ENCODE peak calls at places on chromosomes 7 and 10, in ten cellular contexts. C is osteoblast; A is uterus; R is H7; B is GM23338; I is effector memory CD4-positive, alpha-beta T cell; E is left ventricle myocardium inferior; F is PC-3; O is thyroid gland; Z is endodermal cell. D is an unnamed sample.

GRCh38 chr7:19520392-19520791 is 188.4 kb downstream of the POLR1F start:
- DNase-seq in A (no peak), F (no peak), Z (no peak), R (no peak), B (no peak), C (no peak), E (no peak), I (no peak), O (no peak), D (no peak)

GRCh38 chr10:68105820-68106219 is 3.5 kb upstream of the MYPN start:
- DNase-seq in O (no peak), I (no peak), E (no peak), Z (no peak), A (no peak), R (no peak), C (peak), F (peak), B (no peak), D (no peak)

GRCh38 chr7:105876964-105877601 is 684 bp upstream of the ATXN7L1 start:
- DNase-seq in Z (peak), C (peak), F (peak), B (peak), O (peak), A (peak), I (no peak), E (peak), R (peak), D (peak)

GRCh38 chr7:139340037-139340807 is 915 bp upstream of the FMC1 start:
- DNase-seq in O (peak), E (peak), F (peak), Z (peak), I (peak), B (peak), C (peak), R (peak), A (peak), D (peak)

GRCh38 chr7:919924-920341 is 34.5 kb downstream of the ADAP1 start:
- DNase-seq in Z (no peak), A (peak), F (no peak), C (no peak), B (no peak), I (no peak), O (peak), R (no peak), E (peak), D (peak)

GRCh38 chr10:29703276-29703675 is 68.5 kb upstream of the SVIL start:
- DNase-seq in R (peak), C (peak), A (no peak), F (no peak), Z (no peak), O (peak), I (no peak), B (no peak), E (no peak), D (no peak)

GRCh38 chr10:517872-518475 is 171.5 kb downstream of the DIP2C start:
- DNase-seq in Z (no peak), R (peak), O (no peak), B (no peak), C (no peak), I (no peak), A (peak), F (no peak), E (no peak), D (no peak)

GRCh38 chr7:108454317-108454673 is 1.9 kb downstream of the NRCAM start:
- DNase-seq in O (no peak), R (no peak), I (no peak), E (no peak), A (no peak), F (no peak), Z (no peak), B (no peak), C (no peak), D (no peak)

GRCh38 chr7:15750741-15751140 is 64.3 kb upstream of the MEOX2 start:
- DNase-seq in R (no peak), B (no peak), I (no peak), E (no peak), Z (no peak), F (no peak), O (no peak), C (no peak), A (no peak), D (no peak)

GRCh38 chr10:28211759-28212158 is 91.1 kb downstream of the MPP7 start:
- DNase-seq in R (no peak), E (no peak), I (no peak), C (no peak), A (no peak), Z (no peak), F (no peak), B (peak), O (no peak), D (no peak)

GRCh38 chr10:125269716-125270115 is 109.4 kb upstream of the CTBP2 start:
- DNase-seq in E (no peak), F (no peak), Z (peak), R (no peak), I (no peak), A (no peak), O (no peak), C (no peak), B (no peak), D (no peak)

GRCh38 chr10:125276137-125276536 is 115.8 kb upstream of the CTBP2 start:
- DNase-seq in O (no peak), E (no peak), B (no peak), C (no peak), A (no peak), Z (no peak), I (no peak), R (no peak), F (no peak), D (no peak)

DNA sequence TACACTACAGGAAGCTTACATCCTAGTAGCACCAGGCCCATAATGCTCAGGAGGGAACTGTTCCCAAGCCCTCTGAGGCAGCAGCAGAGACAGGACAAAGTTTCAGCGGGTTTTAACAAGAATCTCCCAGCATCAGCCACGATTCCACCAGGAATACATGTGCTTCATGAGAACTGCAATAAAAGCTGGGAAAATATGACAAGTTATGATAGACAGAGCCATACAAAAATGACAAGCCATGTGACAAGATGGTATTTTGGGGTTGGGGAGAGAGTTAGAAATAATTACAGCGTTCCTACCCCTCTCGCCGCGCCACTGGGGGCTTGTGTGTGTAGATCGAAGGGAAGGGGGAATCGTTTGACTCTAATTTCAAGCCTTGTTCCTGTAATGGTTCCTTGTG is 112.7 kb upstream of the CTBP2 start:
- DNase-seq in A (no peak), B (no peak), O (no peak), I (no peak), F (no peak), R (no peak), C (no peak), Z (peak), E (no peak), D (no peak)
- H3K4me3 ChIP-seq in A (no peak), B (no peak), O (no peak), I (no peak), F (no peak), R (no peak), C (no peak), Z (no peak), E (no peak), D (no peak)

GRCh38 chr7:2979951-2980350 is 63.7 kb downstream of the CARD11 start:
- DNase-seq in E (no peak), C (no peak), R (no peak), A (no peak), I (no peak), B (no peak), Z (no peak), F (no peak), O (no peak), D (no peak)

GRCh38 chr7:2980406-2981102 is 63.1 kb downstream of the CARD11 start:
- DNase-seq in C (no peak), Z (no peak), R (no peak), I (no peak), O (no peak), F (no peak), B (no peak), A (no peak), E (no peak), D (no peak)

GRCh38 chr7:2979276-2979675 is 64.4 kb downstream of the CARD11 start:
- DNase-seq in E (no peak), Z (no peak), R (peak), A (no peak), I (no peak), O (no peak), F (no peak), C (no peak), B (peak), D (no peak)

GRCh38 chr7:2981103-2981480 is 62.6 kb downstream of the CARD11 start:
- DNase-seq in A (no peak), R (no peak), Z (no peak), B (no peak), O (no peak), E (no peak), C (no peak), I (no peak), F (no peak), D (no peak)

GRCh38 chr7:2978403-2978802 is 65.3 kb downstream of the CARD11 start:
- DNase-seq in F (peak), O (peak), Z (peak), R (peak), E (peak), B (peak), I (peak), C (no peak), A (no peak), D (no peak)
- H3K4me3 ChIP-seq in F (peak), O (no peak), Z (peak), R (no peak), E (no peak), B (peak), I (peak), C (no peak), A (no peak), D (no peak)

GRCh38 chr10:61941202-61941651 is 39.7 kb downstream of the ARID5B start:
- DNase-seq in B (no peak), E (no peak), C (no peak), O (no peak), Z (no peak), I (no peak), A (no peak), R (no peak), F (no peak), D (no peak)

GRCh38 chr10:61943699-61944444 is 42.4 kb downstream of the ARID5B start:
- DNase-seq in A (no peak), I (no peak), B (no peak), R (no peak), O (no peak), C (peak), E (no peak), Z (no peak), F (peak), D (no peak)

GRCh38 chr10:61939575-61940301 is 38.2 kb downstream of the ARID5B start:
- DNase-seq in B (no peak), C (peak), R (no peak), O (no peak), I (no peak), F (peak), Z (no peak), A (no peak), E (no peak), D (no peak)

GRCh38 chr10:61944445-61945123 is 43.1 kb downstream of the ARID5B start:
- DNase-seq in Z (no peak), I (no peak), B (no peak), F (peak), R (no peak), C (no peak), E (no peak), O (no peak), A (no peak), D (no peak)

DNA sequence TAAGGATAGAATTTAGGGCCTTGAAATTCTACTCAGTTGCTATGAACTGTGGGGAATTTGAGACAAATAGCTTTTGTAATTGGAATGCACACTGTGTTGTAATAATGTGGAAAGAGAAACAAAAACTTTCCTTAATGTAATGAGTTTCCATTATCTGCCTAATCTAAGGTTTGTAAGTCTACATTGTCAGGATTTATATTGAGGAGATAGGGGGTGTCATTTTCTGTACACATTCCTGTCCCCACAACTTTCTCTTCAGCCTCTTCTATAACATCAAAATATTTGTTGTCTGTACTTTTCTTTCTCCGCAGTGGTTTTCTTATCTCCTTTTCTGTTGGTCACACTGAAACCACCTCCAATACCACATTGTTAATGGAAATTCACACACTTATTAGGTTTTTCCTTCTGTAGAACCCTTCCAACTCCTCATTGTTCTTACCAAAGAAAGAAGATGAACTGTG is 41.5 kb downstream of the ARID5B start:
- DNase-seq in R (no peak), F (no peak), O (no peak), Z (no peak), B (no peak), A (no peak), I (no peak), E (no peak), C (no peak), D (no peak)
- H3K4me3 ChIP-seq in R (no peak), F (peak), O (no peak), Z (no peak), B (no peak), A (no peak), I (peak), E (peak), C (peak), D (peak)

GRCh38 chr10:24718031-24718855 is 5.4 kb downstream of the ARHGAP21 start:
- DNase-seq in O (no peak), Z (no peak), F (peak), R (peak), I (no peak), A (no peak), E (no peak), C (peak), B (peak), D (no peak)
- H3K4me3 ChIP-seq in O (no peak), Z (peak), F (peak), R (peak), I (no peak), A (no peak), E (peak), C (peak), B (peak), D (no peak)

GRCh38 chr7:44961844-44962482 is 16.9 kb downstream of the MYO1G start:
- DNase-seq in Z (no peak), E (no peak), C (peak), F (no peak), I (no peak), R (peak), A (no peak), B (peak), O (no peak), D (no peak)
- H3K4me3 ChIP-seq in Z (no peak), E (peak), C (peak), F (no peak), I (no peak), R (no peak), A (peak), B (peak), O (no peak), D (no peak)

GRCh38 chr10:74384615-74385213 is 233.7 kb downstream of the ADK start:
- DNase-seq in Z (no peak), R (no peak), I (no peak), E (no peak), O (no peak), A (no peak), B (no peak), F (no peak), C (no peak), D (no peak)
- H3K4me3 ChIP-seq in Z (no peak), R (no peak), I (no peak), E (no peak), O (no peak), A (no peak), B (no peak), F (no peak), C (no peak), D (no peak)

GRCh38 chr10:47321521-47322195 is 596 bp upstream of the GDF2 start:
- DNase-seq in B (no peak), Z (no peak), E (no peak), R (no peak), F (no peak), I (no peak), C (peak), A (no peak), O (no peak), D (no peak)

GRCh38 chr10:47319798-47320197 is 2.5 kb upstream of the GDF2 start:
- DNase-seq in A (no peak), O (no peak), B (no peak), R (no peak), I (no peak), C (no peak), Z (no peak), F (no peak), E (no peak), D (no peak)

GRCh38 chr10:47323636-47324299 is 1.5 kb downstream of the GDF2 start:
- DNase-seq in F (no peak), C (peak), E (no peak), I (no peak), Z (no peak), O (no peak), R (no peak), B (no peak), A (no peak), D (no peak)

GRCh38 chr10:47323087-47323486 is 833 bp downstream of the GDF2 start:
- DNase-seq in O (no peak), Z (no peak), C (peak), R (no peak), F (no peak), E (no peak), B (no peak), A (no peak), I (no peak), D (no peak)

GRCh38 chr10:47322300-47323061 is at the start of gene GDF2:
- DNase-seq in A (no peak), B (no peak), F (no peak), I (no peak), R (no peak), C (peak), O (no peak), Z (no peak), E (no peak), D (no peak)
- H3K4me3 ChIP-seq in A (no peak), B (no peak), F (no peak), I (no peak), R (no peak), C (no peak), O (no peak), Z (no peak), E (no peak), D (no peak)

GRCh38 chr10:13674645-13675588 is 88.2 kb downstream of the PRPF18 start:
- DNase-seq in I (no peak), B (no peak), R (no peak), C (no peak), F (no peak), O (no peak), Z (peak), A (no peak), E (no peak), D (no peak)

GRCh38 chr10:13671874-13672273 is 85.1 kb downstream of the PRPF18 start:
- DNase-seq in A (no peak), I (no peak), C (no peak), R (no peak), Z (no peak), O (no peak), E (no peak), F (no peak), B (no peak), D (no peak)

GRCh38 chr10:13673165-13673564 is 86.4 kb downstream of the PRPF18 start:
- DNase-seq in F (no peak), E (no peak), A (no peak), B (peak), Z (no peak), R (peak), I (no peak), C (no peak), O (no peak), D (no peak)

GRCh38 chr10:13670311-13670710 is 83.5 kb downstream of the PRPF18 start:
- DNase-seq in R (no peak), O (no peak), E (no peak), B (no peak), F (no peak), C (no peak), A (no peak), Z (no peak), I (no peak), D (no peak)

DNA sequence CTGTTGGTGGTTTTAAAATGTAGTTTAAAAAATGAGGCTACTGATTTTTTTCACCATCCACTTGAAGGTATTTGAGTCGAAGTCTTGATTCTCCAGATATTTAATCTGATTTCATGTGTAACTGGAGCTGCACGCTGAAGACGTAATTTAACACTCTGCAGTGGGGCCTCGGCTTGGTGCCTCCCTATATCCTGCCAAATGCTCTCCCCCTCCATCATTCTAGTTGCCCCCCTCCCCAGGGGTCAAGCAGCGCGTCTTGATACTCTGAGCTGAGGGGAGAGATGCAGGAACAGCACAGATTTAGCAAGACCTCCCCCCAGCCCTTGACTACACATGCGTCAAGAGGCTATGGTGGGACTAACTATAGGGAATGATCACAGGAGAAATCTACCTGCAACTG is 85.7 kb downstream of the PRPF18 start:
- DNase-seq in B (peak), R (peak), O (no peak), I (no peak), A (no peak), F (no peak), C (no peak), E (no peak), Z (peak), D (no peak)
- H3K4me3 ChIP-seq in B (no peak), R (no peak), O (no peak), I (no peak), A (no peak), F (no peak), C (no peak), E (no peak), Z (no peak), D (no peak)

D was measured in right lobe of liver.